ENCODE peak calls at places on chromosomes 7 and 10, in five cellular contexts. J is GM23248, B is Caki2, K is suprapubic skin, X is amygdala. D is an unnamed sample.

GRCh38 chr7:99459087-99459486 is 6.9 kb downstream of the ATP5MF start:
- DNase-seq in J (peak; percentile 57), B (no peak), K (no peak), X (no peak), D (no peak)

GRCh38 chr7:6460303-6460702 is 12.5 kb upstream of the DAGLB start:
- DNase-seq in J (no peak), B (no peak), K (no peak), X (no peak), D (no peak)

GRCh38 chr10:133399123-133399601 is 5.2 kb downstream of the MTG1 start:
- DNase-seq in J (no peak), B (no peak), K (no peak), X (no peak), D (no peak)

GRCh38 chr7:77831953-77832352 is 33.4 kb downstream of the PHTF2 start:
- DNase-seq in J (no peak), B (no peak), K (no peak), X (no peak), D (no peak)

GRCh38 chr7:16028103-16028502 is 341.6 kb upstream of the MEOX2 start:
- DNase-seq in J (peak; percentile 92), B (no peak), K (no peak), X (no peak), D (peak; percentile 9)

GRCh38 chr7:128932862-128933821 is 4.6 kb upstream of the IRF5 start:
- DNase-seq in J (no peak), B (no peak), K (peak; percentile 64), X (no peak), D (no peak)

GRCh38 chr7:157970744-157971143 is 616.9 kb downstream of the PTPRN2 start:
- DNase-seq in J (no peak), B (no peak), K (no peak), X (no peak), D (no peak)

GRCh38 chr10:48495282-48496045 is 109.4 kb downstream of the ARHGAP22 start:
- DNase-seq in J (no peak), B (no peak), K (no peak), X (no peak), D (no peak)

GRCh38 chr7:33998487-33998886 is 93.1 kb downstream of the BMPER start:
- DNase-seq in J (no peak), B (no peak), K (no peak), X (no peak), D (no peak)

GRCh38 chr7:50308301-50309129 is 4.0 kb downstream of the IKZF1 start:
- DNase-seq in J (no peak), B (no peak), K (no peak), X (no peak), D (no peak)

GRCh38 chr7:151838861-151839381 is 38.0 kb downstream of the PRKAG2 start:
- DNase-seq in J (no peak), B (no peak), K (no peak), X (no peak), D (no peak)

GRCh38 chr7:104089622-104090021 is 100.2 kb upstream of the RELN start:
- DNase-seq in J (no peak), B (no peak), K (no peak), X (no peak), D (no peak)

GRCh38 chr7:104857458-104858425 is 156.3 kb upstream of the KMT2E start:
- DNase-seq in J (no peak), B (no peak), K (no peak), X (no peak), D (no peak)

GRCh38 chr7:108503112-108504026 is 22.6 kb downstream of the PNPLA8 start:
- DNase-seq in J (peak; percentile 46), B (no peak), K (no peak), X (no peak), D (no peak)

GRCh38 chr7:99366646-99367045 is 7.9 kb upstream of the ARPC1B start:
- DNase-seq in J (no peak), B (no peak), K (no peak), X (no peak), D (no peak)